ENCODE peak calls at places on chromosomes 13 and 19, in six cellular contexts. Z, S, Q, D, A and O are unnamed samples.

GRCh38 chr13:82833928-82834327 is 1048.3 kb downstream of the SLITRK1 start:
- DNase-seq in Z (no peak), S (peak; percentile 77), Q (no peak), D (no peak), A (no peak), O (no peak)

GRCh38 chr13:113123226-113124150 is 889 bp downstream of the F10 start:
- DNase-seq in Z (no peak), S (no peak), Q (no peak), D (no peak), A (no peak), O (no peak)

GRCh38 chr13:66835040-66835628 is 395.0 kb downstream of the PCDH9 start:
- DNase-seq in Z (peak; percentile 32), S (peak; percentile 54), Q (no peak), D (peak; percentile 2), A (peak; percentile 63), O (no peak)

GRCh38 chr13:42538996-42539395 is 35.0 kb upstream of the TNFSF11 start:
- DNase-seq in Z (no peak), S (no peak), Q (no peak), D (no peak), A (peak; percentile 54), O (no peak)

GRCh38 chr13:48142437-48142836 is 47.5 kb upstream of the MED4 start:
- DNase-seq in Z (no peak), S (no peak), Q (no peak), D (no peak), A (peak; percentile 68), O (no peak)

GRCh38 chr19:40612831-40613668 is 11.9 kb downstream of the LTBP4 start:
- DNase-seq in Z (peak; percentile 82), S (peak; percentile 70), Q (peak; percentile 90), D (no peak), A (no peak), O (no peak)

GRCh38 chr13:19155321-19155861 is 26.2 kb downstream of the TUBA3C start:
- DNase-seq in Z (no peak), S (no peak), Q (no peak), D (no peak), A (no peak), O (no peak)

GRCh38 chr13:79522583-79522982 is 41.6 kb downstream of the NDFIP2 start:
- DNase-seq in Z (no peak), S (peak; percentile 85), Q (peak; percentile 14), D (no peak), A (peak; percentile 44), O (no peak)

GRCh38 chr13:44439615-44440014 is 66.0 kb downstream of the SERP2 start:
- DNase-seq in Z (no peak), S (no peak), Q (no peak), D (no peak), A (peak; percentile 15), O (no peak)

GRCh38 chr13:34620073-34620858 is 321.8 kb upstream of the NBEA start:
- DNase-seq in Z (no peak), S (no peak), Q (no peak), D (no peak), A (no peak), O (no peak)

GRCh38 chr13:112145221-112146072 is 78.5 kb downstream of the SOX1 start:
- DNase-seq in Z (no peak), S (no peak), Q (no peak), D (no peak), A (no peak), O (no peak)

GRCh38 chr13:114074671-114075315 is 57.6 kb downstream of the RASA3 start:
- DNase-seq in Z (peak; percentile 3), S (no peak), Q (no peak), D (no peak), A (no peak), O (no peak)

GRCh38 chr13:47798906-47799305 is 202.2 kb downstream of the SUCLA2 start:
- DNase-seq in Z (no peak), S (peak; percentile 15), Q (no peak), D (no peak), A (no peak), O (no peak)

GRCh38 chr13:106696719-106697118 is 128.8 kb upstream of the ARGLU1 start:
- DNase-seq in Z (no peak), S (no peak), Q (no peak), D (no peak), A (no peak), O (no peak)

GRCh38 chr19:41626877-41627276 is at the start of gene CEACAM4:
- DNase-seq in Z (no peak), S (no peak), Q (no peak), D (no peak), A (no peak), O (no peak)

GRCh38 chr13:37277435-37278144 is 172.1 kb upstream of the CSNK1A1L start:
- DNase-seq in Z (no peak), S (peak; percentile 28), Q (no peak), D (no peak), A (no peak), O (no peak)

GRCh38 chr19:38949580-38950367 is 19.0 kb downstream of the MRPS12 start:
- DNase-seq in Z (peak; percentile 85), S (peak; percentile 91), Q (peak; percentile 89), D (peak; percentile 93), A (peak; percentile 87), O (peak; percentile 91)

GRCh38 chr19:1814391-1814790 is 2.3 kb upstream of the ATP8B3 start:
- DNase-seq in Z (no peak), S (no peak), Q (no peak), D (no peak), A (no peak), O (no peak)

GRCh38 chr13:20799726-20800416 is 26.1 kb upstream of the EEF1AKMT1 start:
- DNase-seq in Z (no peak), S (peak; percentile 31), Q (no peak), D (no peak), A (peak; percentile 28), O (no peak)

GRCh38 chr19:20482721-20483120 is 82.9 kb downstream of the ZNF737 start:
- DNase-seq in Z (no peak), S (no peak), Q (no peak), D (no peak), A (no peak), O (no peak)

GRCh38 chr13:44364601-44365000 is 9.0 kb upstream of the SERP2 start:
- DNase-seq in Z (no peak), S (peak; percentile 28), Q (no peak), D (peak; percentile 21), A (peak; percentile 90), O (peak; percentile 88)

GRCh38 chr19:29086182-29086581 is 126.8 kb downstream of the UQCRFS1 start:
- DNase-seq in Z (no peak), S (no peak), Q (no peak), D (no peak), A (no peak), O (no peak)

GRCh38 chr13:73201601-73202000 is 142.8 kb downstream of the KLF5 start:
- DNase-seq in Z (no peak), S (no peak), Q (no peak), D (no peak), A (no peak), O (no peak)

GRCh38 chr19:6533746-6534418 is 3.1 kb downstream of the TNFSF9 start:
- DNase-seq in Z (no peak), S (no peak), Q (no peak), D (no peak), A (no peak), O (no peak)

GRCh38 chr19:54309811-54310210 is 3.2 kb downstream of the LILRA5 start:
- DNase-seq in Z (no peak), S (no peak), Q (no peak), D (no peak), A (no peak), O (no peak)

GRCh38 chr19:55519461-55520311 is 17.2 kb downstream of the SBK2 start:
- DNase-seq in Z (no peak), S (peak; percentile 90), Q (no peak), D (no peak), A (no peak), O (no peak)

GRCh38 chr13:85028035-85028434 is 771.2 kb downstream of the SLITRK6 start:
- DNase-seq in Z (no peak), S (no peak), Q (no peak), D (no peak), A (no peak), O (no peak)

GRCh38 chr19:53432088-53432661 is 391 bp downstream of the ZNF761 start:
- DNase-seq in Z (peak; percentile 51), S (peak; percentile 7), Q (peak; percentile 23), D (peak; percentile 30), A (peak; percentile 35), O (peak; percentile 38)

GRCh38 chr19:13981467-13981866 is 24.7 kb downstream of the RFX1 start:
- DNase-seq in Z (no peak), S (no peak), Q (no peak), D (no peak), A (no peak), O (no peak)

GRCh38 chr13:113964251-113964995 is 9.5 kb downstream of the C13orf46 start:
- DNase-seq in Z (no peak), S (no peak), Q (no peak), D (no peak), A (no peak), O (no peak)

GRCh38 chr19:58581227-58582141 is 8.3 kb upstream of the MZF1 start:
- DNase-seq in Z (peak; percentile 81), S (peak; percentile 89), Q (peak; percentile 92), D (no peak), A (peak; percentile 91), O (peak; percentile 76)

GRCh38 chr13:33392794-33393371 is 107.3 kb upstream of the STARD13 start:
- DNase-seq in Z (no peak), S (no peak), Q (no peak), D (no peak), A (no peak), O (no peak)

GRCh38 chr19:4597975-4598671 is 38.6 kb upstream of the SEMA6B start:
- DNase-seq in Z (peak; percentile 52), S (no peak), Q (peak; percentile 59), D (peak; percentile 61), A (no peak), O (no peak)

GRCh38 chr13:99218969-99219368 is 18.3 kb downstream of the UBAC2 start:
- DNase-seq in Z (no peak), S (no peak), Q (no peak), D (no peak), A (no peak), O (no peak)

GRCh38 chr13:38530492-38530891 is 156.4 kb upstream of the FREM2 start:
- DNase-seq in Z (no peak), S (peak; percentile 42), Q (no peak), D (no peak), A (no peak), O (no peak)